ENCODE peak calls at places on chromosomes 7 and 10, in six cellular contexts. L is AG09309; F is stimulated activated CD8-positive, alpha-beta memory T cell treated with anti-CD3 and anti-CD28 coated beads, Interleukin-4, amount 100 ng/mL, for 4 hours; G is MCF 10A; M is astrocyte of the spinal cord; V is heart left ventricle. X is an unnamed sample.

GRCh38 chr10:99689461-99689860 is 30.2 kb downstream of the ENTPD7 start:
- DNase-seq in L (no peak), F (no peak), G (peak), M (no peak), V (no peak), X (no peak)

GRCh38 chr7:66173856-66174255 is 31.3 kb upstream of the TPST1 start:
- DNase-seq in L (no peak), F (no peak), G (no peak), M (no peak), V (no peak), X (no peak)

GRCh38 chr10:17713133-17713532 is 38.9 kb upstream of the TMEM236 start:
- DNase-seq in L (no peak), F (no peak), G (no peak), M (peak), V (no peak), X (no peak)

GRCh38 chr7:30804078-30804661 is 33.0 kb downstream of the MINDY4 start:
- DNase-seq in L (peak), F (no peak), G (peak), M (peak), V (no peak), X (no peak)

GRCh38 chr10:97939446-97939990 is 89.9 kb downstream of the GOLGA7B start:
- DNase-seq in L (no peak), F (no peak), G (no peak), M (no peak), V (no peak), X (no peak)

GRCh38 chr10:116271593-116272496 is 1.2 kb downstream of the GFRA1 start:
- DNase-seq in L (no peak), F (no peak), G (no peak), M (no peak), V (no peak), X (no peak)

GRCh38 chr7:42237162-42237821 is at the start of gene GLI3:
- DNase-seq in L (peak), F (no peak), G (peak), M (peak), V (peak), X (no peak)

GRCh38 chr7:2360791-2361190 is 6.2 kb downstream of the EIF3B start:
- DNase-seq in L (no peak), F (no peak), G (no peak), M (no peak), V (no peak), X (no peak)

GRCh38 chr7:158996214-158997109 is 140.1 kb downstream of the DYNC2I1 start:
- DNase-seq in L (no peak), F (no peak), G (no peak), M (no peak), V (no peak), X (no peak)

GRCh38 chr7:99305473-99306260 is 20.0 kb upstream of the ARPC1A start:
- DNase-seq in L (no peak), F (no peak), G (no peak), M (no peak), V (no peak), X (no peak)

GRCh38 chr10:32982293-32982709 is 24.3 kb upstream of the ITGB1 start:
- DNase-seq in L (peak), F (no peak), G (peak), M (peak), V (no peak), X (no peak)

GRCh38 chr7:157097056-157097329 is 41.7 kb upstream of the UBE3C start:
- DNase-seq in L (no peak), F (no peak), G (no peak), M (no peak), V (no peak), X (no peak)

GRCh38 chr7:101390901-101391301 is 28.2 kb downstream of the COL26A1 start:
- DNase-seq in L (no peak), F (no peak), G (no peak), M (peak), V (peak), X (peak)

GRCh38 chr10:95833038-95833673 is 74.6 kb upstream of the CC2D2B start:
- DNase-seq in L (no peak), F (no peak), G (no peak), M (no peak), V (no peak), X (no peak)

GRCh38 chr7:41451826-41452225 is 251.1 kb downstream of the INHBA start:
- DNase-seq in L (no peak), F (no peak), G (peak), M (no peak), V (no peak), X (no peak)

GRCh38 chr10:50260791-50261281 is 9.5 kb upstream of the ASAH2 start:
- DNase-seq in L (no peak), F (no peak), G (no peak), M (no peak), V (no peak), X (no peak)

GRCh38 chr7:19772323-19772722 is 1.1 kb downstream of the TMEM196 start:
- DNase-seq in L (no peak), F (no peak), G (no peak), M (no peak), V (no peak), X (no peak)

GRCh38 chr10:1249142-1249541 is 193.0 kb downstream of the WDR37 start:
- DNase-seq in L (no peak), F (no peak), G (no peak), M (no peak), V (no peak), X (no peak)

GRCh38 chr7:47039899-47040298 is 542.0 kb downstream of the TNS3 start:
- DNase-seq in L (peak), F (no peak), G (no peak), M (peak), V (peak), X (no peak)

GRCh38 chr10:67033878-67034277 is 108.0 kb downstream of the LRRTM3 start:
- DNase-seq in L (no peak), F (no peak), G (no peak), M (no peak), V (no peak), X (no peak)

GRCh38 chr10:94092848-94093247 is 99.1 kb downstream of the PLCE1 start:
- DNase-seq in L (no peak), F (no peak), G (peak), M (peak), V (no peak), X (no peak)

GRCh38 chr7:34107306-34107705 is 202.0 kb downstream of the BMPER start:
- DNase-seq in L (peak), F (no peak), G (peak), M (peak), V (peak), X (no peak)

GRCh38 chr10:132350391-132350790 is 18.4 kb downstream of the LRRC27 start:
- DNase-seq in L (no peak), F (no peak), G (no peak), M (no peak), V (no peak), X (no peak)

GRCh38 chr10:128242641-128243040 is 116.4 kb upstream of the MKI67 start:
- DNase-seq in L (no peak), F (no peak), G (no peak), M (no peak), V (no peak), X (no peak)

GRCh38 chr10:48465860-48466521 is 138.9 kb downstream of the ARHGAP22 start:
- DNase-seq in L (no peak), F (no peak), G (no peak), M (no peak), V (peak), X (no peak)

GRCh38 chr10:124693801-124694416 is 50.3 kb downstream of the FAM53B start:
- DNase-seq in L (no peak), F (no peak), G (no peak), M (peak), V (no peak), X (no peak)

X was measured in CMK.